ENCODE peak calls at places on chromosome 6, in six cellular contexts. D, N, Y, B, E and T are unnamed samples.

GRCh38 chr6:95685817-95686216 is 108.5 kb downstream of the MANEA start:
- ATAC-seq in D (peak; percentile 91), N (no peak), Y (no peak), B (no peak), E (no peak), T (no peak)

GRCh38 chr6:65728879-65729479 is 22.0 kb upstream of the EYS start:
- ATAC-seq in D (no peak), N (no peak), Y (no peak), B (no peak), E (no peak), T (no peak)

GRCh38 chr6:3389390-3390167 is 67.3 kb downstream of the SLC22A23 start:
- ATAC-seq in D (no peak), N (peak; percentile 29), Y (peak; percentile 66), B (no peak), E (no peak), T (no peak)

GRCh38 chr6:90411292-90411781 is 114.7 kb upstream of the BACH2 start:
- ATAC-seq in D (no peak), N (no peak), Y (no peak), B (peak; percentile 82), E (peak; percentile 78), T (peak; percentile 93)

GRCh38 chr6:133985970-133986369 is 32.9 kb downstream of the TBPL1 start:
- ATAC-seq in D (no peak), N (no peak), Y (no peak), B (peak; percentile 80), E (peak; percentile 74), T (peak; percentile 83)

GRCh38 chr6:144364727-144365126 is 79.6 kb downstream of the UTRN start:
- ATAC-seq in D (no peak), N (no peak), Y (no peak), B (no peak), E (peak; percentile 25), T (peak; percentile 36)

GRCh38 chr6:44050872-44051421 is 76.3 kb downstream of the MRPL14 start:
- ATAC-seq in D (no peak), N (no peak), Y (peak; percentile 2), B (no peak), E (no peak), T (no peak)

GRCh38 chr6:31541059-31541657 is 645 bp downstream of the DDX39B start:
- ATAC-seq in D (no peak), N (peak; percentile 58), Y (peak; percentile 53), B (peak; percentile 7), E (peak; percentile 29), T (peak; percentile 31)

GRCh38 chr6:129498556-129498940 is 211.4 kb downstream of the ARHGAP18 start:
- ATAC-seq in D (no peak), N (no peak), Y (no peak), B (peak; percentile 20), E (peak; percentile 22), T (no peak)

GRCh38 chr6:36928547-36928918 is 26.0 kb upstream of the PI16 start:
- ATAC-seq in D (no peak), N (no peak), Y (peak; percentile 52), B (no peak), E (no peak), T (no peak)

GRCh38 chr6:16572943-16573342 is 188.3 kb downstream of the ATXN1 start:
- ATAC-seq in D (no peak), N (no peak), Y (no peak), B (no peak), E (no peak), T (no peak)

GRCh38 chr6:165469483-165469882 is 160.1 kb upstream of the C6orf118 start:
- ATAC-seq in D (no peak), N (no peak), Y (no peak), B (no peak), E (no peak), T (no peak)

GRCh38 chr6:88493717-88494116 is 327.6 kb upstream of the CNR1 start:
- ATAC-seq in D (no peak), N (no peak), Y (no peak), B (peak; percentile 7), E (no peak), T (no peak)

GRCh38 chr6:24931296-24931695 is 4.5 kb downstream of the RIPOR2 start:
- ATAC-seq in D (no peak), N (no peak), Y (peak; percentile 42), B (no peak), E (no peak), T (no peak)

GRCh38 chr6:74805841-74806696 is 399.8 kb downstream of the COL12A1 start:
- ATAC-seq in D (no peak), N (no peak), Y (peak; percentile 45), B (no peak), E (no peak), T (no peak)

GRCh38 chr6:96150431-96150830 is 134.7 kb downstream of the FUT9 start:
- ATAC-seq in D (no peak), N (no peak), Y (no peak), B (no peak), E (no peak), T (no peak)

GRCh38 chr6:102150549-102150948 is 757.0 kb downstream of the GRIK2 start:
- ATAC-seq in D (no peak), N (no peak), Y (no peak), B (no peak), E (no peak), T (no peak)

GRCh38 chr6:133033263-133033662 is 207.9 kb upstream of the EYA4 start:
- ATAC-seq in D (no peak), N (no peak), Y (no peak), B (no peak), E (peak; percentile 34), T (no peak)

GRCh38 chr6:111173341-111173740 is 86.0 kb downstream of the SLC16A10 start:
- ATAC-seq in D (no peak), N (no peak), Y (no peak), B (no peak), E (no peak), T (peak; percentile 9)

GRCh38 chr6:30926644-30927043 is 5.3 kb downstream of the SFTA2 start:
- ATAC-seq in D (no peak), N (peak; percentile 87), Y (peak; percentile 41), B (no peak), E (no peak), T (no peak)

GRCh38 chr6:68468244-68468884 is 166.7 kb upstream of the ADGRB3 start:
- ATAC-seq in D (peak; percentile 38), N (no peak), Y (no peak), B (no peak), E (no peak), T (no peak)